ENCODE peak calls at places on chromosomes 13 and 19, in nine cellular contexts. W is head of caudate nucleus, N is pancreas, E is tibial nerve, C is RCC 7860, U is NB4, M is midbrain, Y is HS-5, O is AML-193. F is an unnamed sample.
A peak's percentile ranks its signal among the peaks of the same experiment; 100 is the strongest.

GRCh38 chr19:49538643-49539042 is 10.8 kb downstream of the RCN3 start:
- DNase-seq in W (no peak), N (no peak), E (no peak), C (no peak), U (no peak), M (no peak), Y (no peak), O (no peak), F (no peak)

GRCh38 chr19:48963371-48964204 is 1.5 kb upstream of the FTL start:
- DNase-seq in W (peak; percentile 77), N (peak; percentile 84), E (peak; percentile 72), C (peak; percentile 82), U (peak; percentile 84), M (peak; percentile 61), Y (no peak), O (no peak), F (no peak)

GRCh38 chr19:13794388-13794751 is 873 bp upstream of the ZSWIM4 start:
- DNase-seq in W (peak; percentile 51), N (peak; percentile 82), E (peak; percentile 86), C (peak; percentile 80), U (no peak), M (no peak), Y (peak; percentile 48), O (no peak), F (no peak)

GRCh38 chr13:99269627-99270252 is 11.6 kb upstream of the GPR18 start:
- DNase-seq in W (no peak), N (no peak), E (no peak), C (peak; percentile 35), U (peak; percentile 65), M (peak; percentile 52), Y (no peak), O (peak; percentile 90), F (no peak)

GRCh38 chr19:43784981-43785808 is 4.4 kb upstream of the KCNN4 start:
- DNase-seq in W (no peak), N (peak; percentile 63), E (peak; percentile 65), C (peak; percentile 58), U (peak; percentile 71), M (peak; percentile 41), Y (peak; percentile 64), O (peak; percentile 76), F (peak; percentile 30)

GRCh38 chr13:100561599-100562204 is 26.9 kb downstream of the GGACT start:
- DNase-seq in W (no peak), N (no peak), E (no peak), C (no peak), U (no peak), M (no peak), Y (no peak), O (no peak), F (no peak)

GRCh38 chr19:13887529-13887928 is 10.6 kb downstream of the NANOS3 start:
- DNase-seq in W (no peak), N (no peak), E (no peak), C (peak; percentile 6), U (peak; percentile 88), M (no peak), Y (no peak), O (no peak), F (no peak)

GRCh38 chr13:72180253-72180952 is 313.4 kb upstream of the DACH1 start:
- DNase-seq in W (no peak), N (no peak), E (no peak), C (peak; percentile 54), U (no peak), M (no peak), Y (peak; percentile 5), O (no peak), F (no peak)

GRCh38 chr13:27079421-27079958 is 92.1 kb downstream of the USP12 start:
- DNase-seq in W (no peak), N (no peak), E (no peak), C (peak; percentile 82), U (peak; percentile 39), M (no peak), Y (no peak), O (peak; percentile 48), F (no peak)

GRCh38 chr13:83950284-83950683 is 68.0 kb upstream of the SLITRK1 start:
- DNase-seq in W (no peak), N (no peak), E (no peak), C (no peak), U (no peak), M (no peak), Y (no peak), O (no peak), F (no peak)

GRCh38 chr13:26956532-26957142 is 196.1 kb upstream of the GPR12 start:
- DNase-seq in W (no peak), N (no peak), E (no peak), C (no peak), U (peak; percentile 52), M (no peak), Y (no peak), O (no peak), F (no peak)